ENCODE peak calls at places on chromosomes 5 and 9, in ten cellular contexts. M, D, Y, A, C, L, T, U, R and S are unnamed samples.

GRCh38 chr5:163504091-163504931 is 1.1 kb upstream of the MAT2B start:
- DNase-seq in M (peak), D (peak), Y (no peak), A (no peak), C (peak), L (peak), T (peak), U (peak), R (no peak), S (peak)

GRCh38 chr5:36573441-36573840 is 33.0 kb upstream of the SLC1A3 start:
- DNase-seq in M (no peak), D (peak), Y (no peak), A (no peak), C (no peak), L (no peak), T (no peak), U (peak), R (no peak), S (no peak)

GRCh38 chr5:82798676-82799075 is 278.5 kb downstream of the TMEM167A start:
- DNase-seq in M (no peak), D (no peak), Y (no peak), A (no peak), C (no peak), L (no peak), T (no peak), U (no peak), R (no peak), S (no peak)

GRCh38 chr9:89899476-89900047 is 294.8 kb downstream of the GADD45G start:
- DNase-seq in M (no peak), D (no peak), Y (no peak), A (no peak), C (no peak), L (no peak), T (no peak), U (no peak), R (no peak), S (no peak)

GRCh38 chr5:33227247-33227646 is 213.5 kb upstream of the TARS1 start:
- DNase-seq in M (no peak), D (no peak), Y (no peak), A (no peak), C (no peak), L (no peak), T (no peak), U (no peak), R (no peak), S (no peak)

GRCh38 chr9:91954841-91955471 is 4.9 kb upstream of the ROR2 start:
- DNase-seq in M (peak), D (peak), Y (peak), A (no peak), C (peak), L (peak), T (peak), U (peak), R (peak), S (peak)

GRCh38 chr9:131448818-131449217 is 53.9 kb upstream of the POMT1 start:
- DNase-seq in M (no peak), D (no peak), Y (no peak), A (no peak), C (no peak), L (no peak), T (no peak), U (no peak), R (no peak), S (no peak)

GRCh38 chr9:99433555-99433954 is 211.5 kb downstream of the SEC61B start:
- DNase-seq in M (peak), D (peak), Y (no peak), A (peak), C (peak), L (peak), T (peak), U (peak), R (no peak), S (peak)

GRCh38 chr9:134651226-134651905 is 9.8 kb downstream of the COL5A1 start:
- DNase-seq in M (no peak), D (no peak), Y (no peak), A (no peak), C (no peak), L (no peak), T (no peak), U (no peak), R (no peak), S (no peak)

GRCh38 chr5:132096904-132097303 is 23.3 kb downstream of the CSF2 start:
- DNase-seq in M (no peak), D (no peak), Y (no peak), A (no peak), C (no peak), L (no peak), T (no peak), U (no peak), R (no peak), S (no peak)

GRCh38 chr5:15844253-15844652 is 335.3 kb downstream of the MARCHF11 start:
- DNase-seq in M (no peak), D (peak), Y (no peak), A (no peak), C (no peak), L (no peak), T (no peak), U (no peak), R (no peak), S (no peak)

GRCh38 chr5:65394078-65394477 is 87.6 kb downstream of the ADAMTS6 start:
- DNase-seq in M (no peak), D (peak), Y (no peak), A (no peak), C (no peak), L (no peak), T (no peak), U (no peak), R (no peak), S (peak)

GRCh38 chr5:40687316-40687715 is 7.6 kb downstream of the PTGER4 start:
- DNase-seq in M (no peak), D (no peak), Y (no peak), A (peak), C (no peak), L (no peak), T (no peak), U (no peak), R (no peak), S (no peak)

GRCh38 chr5:94304146-94304545 is 314.3 kb downstream of the KIAA0825 start:
- DNase-seq in M (no peak), D (no peak), Y (no peak), A (no peak), C (no peak), L (no peak), T (no peak), U (no peak), R (no peak), S (no peak)

GRCh38 chr9:136089697-136090045 is 5.4 kb downstream of the NACC2 start:
- DNase-seq in M (no peak), D (peak), Y (no peak), A (no peak), C (no peak), L (no peak), T (no peak), U (peak), R (no peak), S (no peak)

GRCh38 chr9:38371495-38371894 is 21.0 kb upstream of the ALDH1B1 start:
- DNase-seq in M (peak), D (peak), Y (peak), A (no peak), C (no peak), L (peak), T (no peak), U (no peak), R (no peak), S (peak)

GRCh38 chr5:77885501-77885900 is 109.4 kb upstream of the TBCA start:
- DNase-seq in M (no peak), D (no peak), Y (no peak), A (no peak), C (no peak), L (no peak), T (no peak), U (no peak), R (no peak), S (no peak)

GRCh38 chr9:93625000-93625399 is 48.6 kb downstream of the PHF2 start:
- DNase-seq in M (no peak), D (no peak), Y (no peak), A (no peak), C (no peak), L (no peak), T (no peak), U (peak), R (no peak), S (no peak)

GRCh38 chr5:150605546-150605945 is 34.9 kb upstream of the SYNPO start:
- DNase-seq in M (no peak), D (peak), Y (no peak), A (no peak), C (no peak), L (no peak), T (no peak), U (no peak), R (no peak), S (no peak)

GRCh38 chr5:14871084-14871572 is 450 bp downstream of the ANKH start:
- DNase-seq in M (peak), D (no peak), Y (no peak), A (peak), C (peak), L (peak), T (no peak), U (peak), R (no peak), S (peak)

GRCh38 chr5:97458851-97459250 is 275.8 kb upstream of the RIOK2 start:
- DNase-seq in M (no peak), D (no peak), Y (no peak), A (no peak), C (no peak), L (no peak), T (no peak), U (no peak), R (no peak), S (no peak)

GRCh38 chr5:169701910-169702451 is 64.9 kb downstream of the DOCK2 start:
- DNase-seq in M (no peak), D (peak), Y (peak), A (no peak), C (no peak), L (no peak), T (no peak), U (peak), R (no peak), S (no peak)

GRCh38 chr5:1299511-1299850 is 4.6 kb upstream of the TERT start:
- DNase-seq in M (no peak), D (no peak), Y (no peak), A (no peak), C (no peak), L (no peak), T (no peak), U (no peak), R (no peak), S (no peak)

GRCh38 chr9:98998441-98999151 is 54.9 kb downstream of the COL15A1 start:
- DNase-seq in M (peak), D (peak), Y (peak), A (peak), C (peak), L (peak), T (no peak), U (peak), R (peak), S (peak)

GRCh38 chr9:121912812-121913627 is 180.1 kb downstream of the TTLL11 start:
- DNase-seq in M (no peak), D (no peak), Y (no peak), A (no peak), C (no peak), L (no peak), T (no peak), U (peak), R (no peak), S (no peak)

GRCh38 chr9:126515001-126515872 is 98.5 kb upstream of the LMX1B start:
- DNase-seq in M (no peak), D (no peak), Y (no peak), A (no peak), C (no peak), L (peak), T (no peak), U (no peak), R (no peak), S (no peak)

GRCh38 chr9:125189011-125189360 is 617 bp downstream of the PPP6C start:
- DNase-seq in M (no peak), D (peak), Y (no peak), A (peak), C (peak), L (no peak), T (no peak), U (peak), R (peak), S (peak)

GRCh38 chr5:128402506-128402905 is 135.5 kb downstream of the FBN2 start:
- DNase-seq in M (no peak), D (no peak), Y (no peak), A (no peak), C (no peak), L (no peak), T (no peak), U (no peak), R (no peak), S (no peak)

GRCh38 chr5:169162407-169162806 is 138.5 kb downstream of the SLIT3 start:
- DNase-seq in M (no peak), D (no peak), Y (no peak), A (no peak), C (no peak), L (no peak), T (no peak), U (no peak), R (no peak), S (no peak)

GRCh38 chr5:90015584-90016018 is 394.0 kb downstream of the CETN3 start:
- DNase-seq in M (no peak), D (peak), Y (no peak), A (no peak), C (no peak), L (no peak), T (peak), U (no peak), R (no peak), S (no peak)

GRCh38 chr5:62901001-62901400 is 322.4 kb downstream of the LRRC70 start:
- DNase-seq in M (no peak), D (no peak), Y (no peak), A (no peak), C (no peak), L (no peak), T (no peak), U (no peak), R (no peak), S (no peak)

GRCh38 chr5:123937230-123937629 is 425.3 kb downstream of the CSNK1G3 start:
- DNase-seq in M (no peak), D (peak), Y (peak), A (no peak), C (no peak), L (peak), T (peak), U (peak), R (peak), S (no peak)